ENCODE peak calls at places on chromosomes 11 and 22, in five cellular contexts. B, L, Q, U and V are unnamed samples.

GRCh38 chr11:69304686-69305085 is 10.7 kb downstream of the MYEOV start:
- DNase-seq in B (no peak), L (no peak), Q (no peak), U (no peak), V (no peak)

GRCh38 chr22:38012604-38013072 is 28.3 kb upstream of the SOX10 start:
- DNase-seq in B (no peak), L (no peak), Q (no peak), U (no peak), V (no peak)

GRCh38 chr22:40766956-40767355 is 52.2 kb downstream of the SLC25A17 start:
- DNase-seq in B (no peak), L (no peak), Q (no peak), U (no peak), V (no peak)

GRCh38 chr11:8060146-8060719 is 20.8 kb upstream of the TUB start:
- DNase-seq in B (no peak), L (no peak), Q (no peak), U (no peak), V (no peak)

GRCh38 chr22:24772493-24773220 is 1.9 kb downstream of the PIWIL3 start:
- DNase-seq in B (peak; percentile 61), L (peak; percentile 49), Q (no peak), U (no peak), V (peak; percentile 31)

GRCh38 chr22:30373331-30374325 is 13.6 kb downstream of the RNF215 start:
- DNase-seq in B (no peak), L (no peak), Q (no peak), U (no peak), V (no peak)

GRCh38 chr11:79296113-79296512 is 144.7 kb downstream of the TENM4 start:
- DNase-seq in B (no peak), L (no peak), Q (no peak), U (no peak), V (no peak)

GRCh38 chr11:73982595-73982989 is at the start of gene UCP2:
- DNase-seq in B (no peak), L (peak; percentile 90), Q (no peak), U (no peak), V (peak; percentile 76)

GRCh38 chr11:92050305-92050704 is 174.3 kb upstream of the FAT3 start:
- DNase-seq in B (no peak), L (no peak), Q (no peak), U (no peak), V (no peak)

GRCh38 chr11:32148824-32149223 is 58.0 kb downstream of the RCN1 start:
- DNase-seq in B (no peak), L (no peak), Q (no peak), U (no peak), V (no peak)

GRCh38 chr11:7538466-7539454 is 25.0 kb downstream of the PPFIBP2 start:
- DNase-seq in B (no peak), L (peak; percentile 42), Q (no peak), U (no peak), V (no peak)

GRCh38 chr11:9664276-9665171 is 647 bp downstream of the SWAP70 start:
- DNase-seq in B (no peak), L (peak; percentile 62), Q (no peak), U (peak; percentile 74), V (peak; percentile 50)

GRCh38 chr11:9662273-9662672 is 1.6 kb upstream of the SWAP70 start:
- DNase-seq in B (no peak), L (no peak), Q (no peak), U (no peak), V (no peak)

GRCh38 chr11:9665749-9666148 is 1.9 kb downstream of the SWAP70 start:
- DNase-seq in B (no peak), L (no peak), Q (no peak), U (no peak), V (no peak)

GRCh38 chr11:9660886-9661285 is 3.0 kb upstream of the SWAP70 start:
- DNase-seq in B (no peak), L (no peak), Q (no peak), U (no peak), V (peak; percentile 9)

DNA sequence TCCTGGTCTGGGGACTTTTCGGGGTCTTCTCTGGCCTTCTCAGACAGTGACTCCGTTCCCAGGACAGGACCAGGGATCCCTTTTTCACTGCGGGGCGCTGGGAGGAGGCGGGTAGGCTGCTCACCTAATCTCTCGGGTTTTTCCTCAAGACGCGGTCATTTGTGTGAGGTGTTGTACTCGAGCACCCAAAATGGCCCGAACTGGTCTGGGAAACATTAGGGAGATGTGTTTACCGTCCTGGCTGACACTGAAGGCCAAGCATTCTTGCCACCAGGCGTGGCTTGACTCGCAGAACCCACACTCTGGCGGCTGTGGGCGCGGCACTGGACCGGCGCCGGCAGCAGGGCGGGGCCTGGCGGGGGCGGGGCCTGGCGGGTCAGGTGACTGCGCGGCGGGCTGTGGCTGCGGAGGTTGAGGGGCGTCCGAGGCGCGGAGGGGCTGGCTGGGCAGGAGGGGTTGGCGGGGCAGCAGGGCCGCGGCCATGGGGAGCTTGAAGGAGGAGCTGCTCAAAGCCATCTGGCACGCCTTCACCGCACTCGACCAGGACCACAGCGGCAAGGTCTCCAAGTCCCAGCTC is at the start of gene SWAP70:
- DNase-seq in B (peak; percentile 60), L (peak; percentile 92), Q (peak; percentile 36), U (peak; percentile 95), V (peak; percentile 93)
- TF ChIP-seq CTCF in B (peak; percentile 26), L (peak; percentile 68), Q (peak; percentile 69), U (peak; percentile 81), V (no peak)

DNA sequence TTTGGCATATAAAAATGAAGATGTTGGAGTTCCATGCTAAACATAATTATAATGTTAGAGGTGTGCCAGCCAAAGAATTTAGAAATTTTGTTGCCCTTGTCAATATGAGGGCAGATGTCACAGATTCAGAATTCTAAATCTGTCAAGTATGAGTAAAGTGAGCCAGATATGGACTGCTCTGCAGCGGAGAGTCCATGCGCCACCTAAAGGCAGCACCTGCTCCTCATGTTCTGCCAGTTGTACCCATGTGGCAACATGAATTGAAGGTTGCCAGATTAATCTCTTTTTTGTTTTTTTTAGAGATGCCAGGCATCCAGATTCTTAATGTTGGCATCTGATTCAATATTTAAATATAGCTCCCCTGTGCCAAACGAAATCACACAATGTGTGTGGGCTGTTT is 678.6 kb upstream of the ANO5 start:
- DNase-seq in B (no peak), L (no peak), Q (no peak), U (no peak), V (peak; percentile 3)
- TF ChIP-seq CTCF in B (no peak), L (no peak), Q (no peak), U (no peak), V (no peak)

GRCh38 chr11:24779791-24780190 is 282.9 kb downstream of the LUZP2 start:
- DNase-seq in B (no peak), L (no peak), Q (no peak), U (no peak), V (no peak)
- TF ChIP-seq CTCF in B (no peak), L (no peak), Q (no peak), U (no peak), V (no peak)

DNA sequence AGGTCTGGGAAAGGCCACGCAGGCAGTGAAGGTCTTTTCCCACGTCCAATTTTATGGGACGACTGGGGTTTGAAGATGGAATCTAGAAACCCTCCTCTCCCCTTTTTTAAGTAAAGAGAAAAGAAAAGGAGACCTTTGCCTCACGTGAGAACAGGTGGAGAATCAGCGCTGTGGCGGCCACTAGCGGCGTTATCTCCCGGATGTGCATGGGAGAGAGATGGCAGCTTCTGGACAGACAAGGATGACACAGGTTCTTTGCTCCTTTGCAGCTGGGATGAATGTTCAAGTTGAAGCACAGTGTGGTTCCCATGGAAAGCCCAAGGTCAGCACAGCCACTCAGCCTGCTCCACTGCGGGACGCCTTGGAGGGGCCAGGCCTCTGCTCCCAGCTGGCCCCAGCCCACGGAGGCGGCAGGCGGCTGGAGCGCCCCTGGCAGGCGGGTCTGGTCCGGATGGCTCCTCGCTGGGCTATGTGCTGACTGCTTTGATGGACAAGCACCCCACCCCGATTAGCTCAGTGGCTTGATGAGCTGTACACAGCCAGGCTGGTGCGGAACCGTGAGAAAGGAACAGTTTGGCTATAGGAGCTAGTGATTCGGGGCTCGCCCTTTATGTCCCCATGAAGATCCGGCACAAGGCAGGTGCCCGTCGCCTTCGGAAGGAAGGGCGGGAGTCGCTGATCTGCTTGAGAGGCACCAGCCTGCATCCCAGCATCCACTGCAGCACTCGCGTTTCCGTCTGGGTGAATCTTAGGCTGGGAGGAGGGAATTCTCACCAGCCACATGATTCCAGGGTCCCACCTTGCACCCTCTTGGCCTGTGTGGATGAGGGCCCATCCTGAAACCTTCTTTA is 14.5 kb upstream of the BID start:
- DNase-seq in B (no peak), L (no peak), Q (no peak), U (no peak), V (no peak)
- TF ChIP-seq CTCF in B (no peak), L (no peak), Q (no peak), U (no peak), V (no peak)

DNA sequence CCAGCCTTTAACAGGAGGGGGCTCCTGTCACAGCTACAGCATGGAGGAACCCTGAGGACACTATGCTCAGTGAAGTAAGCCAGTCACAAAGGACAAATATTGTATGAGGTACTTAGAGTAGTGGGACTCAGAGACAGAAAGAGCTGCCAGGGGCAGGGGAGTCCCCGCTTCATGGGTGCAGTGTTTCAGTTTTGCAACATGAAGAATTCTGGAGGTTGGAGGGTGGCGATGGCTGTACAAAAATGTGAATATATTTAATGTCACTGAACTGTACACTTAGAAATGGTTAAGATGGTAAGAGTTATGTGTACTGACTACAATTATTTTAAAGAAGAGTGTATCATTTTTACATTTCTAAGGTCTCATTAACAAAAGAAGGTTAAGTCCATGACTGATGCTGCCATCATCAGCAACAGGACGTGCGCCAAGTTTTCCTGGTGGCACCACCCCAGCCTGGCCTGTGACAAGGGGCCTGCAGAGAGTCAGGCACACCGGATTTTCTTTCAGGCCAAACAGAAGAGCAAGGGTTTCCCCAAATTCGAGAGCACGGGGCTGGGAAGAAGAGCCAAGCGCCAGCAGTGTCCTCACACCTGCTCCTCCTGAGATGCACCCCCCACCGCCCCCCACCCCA is 22.1 kb downstream of the YPEL1 start:
- DNase-seq in B (no peak), L (no peak), Q (no peak), U (no peak), V (no peak)
- TF ChIP-seq CTCF in B (peak; percentile 3), L (no peak), Q (no peak), U (no peak), V (peak; percentile 8)

GRCh38 chr11:11163256-11163655 is 189.8 kb downstream of the CSNK2A3 start:
- DNase-seq in B (peak; percentile 10), L (no peak), Q (no peak), U (no peak), V (peak; percentile 32)
- TF ChIP-seq CTCF in B (peak; percentile 39), L (peak; percentile 13), Q (peak; percentile 17), U (peak; percentile 33), V (peak; percentile 32)

DNA sequence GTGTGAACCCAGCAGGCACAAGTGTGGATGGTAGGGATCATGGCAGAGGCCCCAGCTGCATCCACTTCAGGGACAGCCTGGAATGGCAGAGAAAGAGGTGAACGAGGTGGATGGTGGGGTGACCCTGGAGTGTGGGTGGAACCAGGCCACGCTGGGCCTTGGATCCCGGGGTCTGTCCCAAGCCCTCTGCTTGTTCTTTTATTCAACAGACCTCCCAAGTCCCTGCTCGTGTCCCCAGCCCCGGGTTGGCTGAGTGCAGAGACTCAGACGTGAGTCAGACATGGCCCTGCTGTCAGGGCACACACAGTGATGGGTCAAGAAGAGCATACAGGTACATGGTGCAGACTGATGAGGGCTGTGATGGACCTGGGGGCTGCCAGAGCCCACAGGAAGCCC is 6.6 kb downstream of the ARHGAP8 start:
- DNase-seq in B (no peak), L (no peak), Q (no peak), U (no peak), V (no peak)
- TF ChIP-seq CTCF in B (no peak), L (no peak), Q (no peak), U (no peak), V (no peak)

GRCh38 chr11:115330693-115331482 is 173.3 kb downstream of the CADM1 start:
- DNase-seq in B (no peak), L (no peak), Q (no peak), U (no peak), V (no peak)
- TF ChIP-seq CTCF in B (no peak), L (no peak), Q (no peak), U (no peak), V (no peak)